ENCODE peak calls at places on chromosomes 12 and 14, in nine cellular contexts. One of them, this sample, is unnamed.
A peak's percentile ranks its signal among the peaks of the same experiment; 100 is the strongest.

GRCh38 chr12:91417649-91418048 is 235.0 kb upstream of the DCN start:
- DNase-seq in A673: no peak
- DNase-seq in IMR-90: no peak
- DNase-seq in astrocyte of the spinal cord: no peak
- DNase-seq in hepatocyte: no peak
- DNase-seq in fibroblast of mammary gland: no peak
- DNase-seq in upper lobe of left lung: no peak
- DNase-seq in fibroblast of pulmonary artery: no peak
- DNase-seq in GM06990: no peak
- DNase-seq in this sample: no peak

GRCh38 chr12:47078733-47079364 is 572 bp upstream of the PCED1B start:
- DNase-seq in A673: no peak
- DNase-seq in IMR-90: peak; percentile 37
- DNase-seq in astrocyte of the spinal cord: no peak
- DNase-seq in hepatocyte: peak; percentile 49
- DNase-seq in fibroblast of mammary gland: no peak
- DNase-seq in upper lobe of left lung: peak; percentile 42
- DNase-seq in fibroblast of pulmonary artery: peak; percentile 46
- DNase-seq in GM06990: peak; percentile 3
- DNase-seq in this sample: no peak

GRCh38 chr14:93375673-93376156 is 28.7 kb downstream of the COX8C start:
- DNase-seq in A673: no peak
- DNase-seq in IMR-90: no peak
- DNase-seq in astrocyte of the spinal cord: no peak
- DNase-seq in hepatocyte: no peak
- DNase-seq in fibroblast of mammary gland: no peak
- DNase-seq in upper lobe of left lung: no peak
- DNase-seq in fibroblast of pulmonary artery: no peak
- DNase-seq in GM06990: peak; percentile 47
- DNase-seq in this sample: peak; percentile 92

GRCh38 chr12:107967170-107967569 is 161.9 kb upstream of the WSCD2 start:
- DNase-seq in A673: no peak
- DNase-seq in IMR-90: no peak
- DNase-seq in astrocyte of the spinal cord: no peak
- DNase-seq in hepatocyte: no peak
- DNase-seq in fibroblast of mammary gland: peak; percentile 7
- DNase-seq in upper lobe of left lung: no peak
- DNase-seq in fibroblast of pulmonary artery: no peak
- DNase-seq in GM06990: no peak
- DNase-seq in this sample: no peak

GRCh38 chr14:75132374-75133086 is 5.7 kb upstream of the NEK9 start:
- DNase-seq in A673: peak; percentile 88
- DNase-seq in IMR-90: peak; percentile 74
- DNase-seq in astrocyte of the spinal cord: peak; percentile 75
- DNase-seq in hepatocyte: peak; percentile 86
- DNase-seq in fibroblast of mammary gland: peak; percentile 81
- DNase-seq in upper lobe of left lung: no peak
- DNase-seq in fibroblast of pulmonary artery: peak; percentile 89
- DNase-seq in GM06990: peak; percentile 29
- DNase-seq in this sample: peak; percentile 77

GRCh38 chr14:91144425-91145145 is 30.7 kb downstream of the DGLUCY start:
- DNase-seq in A673: peak; percentile 98
- DNase-seq in IMR-90: peak; percentile 85
- DNase-seq in astrocyte of the spinal cord: peak; percentile 50
- DNase-seq in hepatocyte: no peak
- DNase-seq in fibroblast of mammary gland: peak; percentile 79
- DNase-seq in upper lobe of left lung: no peak
- DNase-seq in fibroblast of pulmonary artery: peak; percentile 76
- DNase-seq in GM06990: no peak
- DNase-seq in this sample: no peak

GRCh38 chr14:92613008-92613658 is 99.6 kb downstream of the RIN3 start:
- DNase-seq in A673: peak; percentile 35
- DNase-seq in IMR-90: no peak
- DNase-seq in astrocyte of the spinal cord: no peak
- DNase-seq in hepatocyte: no peak
- DNase-seq in fibroblast of mammary gland: no peak
- DNase-seq in upper lobe of left lung: peak; percentile 67
- DNase-seq in fibroblast of pulmonary artery: no peak
- DNase-seq in GM06990: peak; percentile 34
- DNase-seq in this sample: peak; percentile 51

GRCh38 chr12:132646850-132647249 is 28.3 kb downstream of the P2RX2 start:
- DNase-seq in A673: no peak
- DNase-seq in IMR-90: no peak
- DNase-seq in astrocyte of the spinal cord: no peak
- DNase-seq in hepatocyte: no peak
- DNase-seq in fibroblast of mammary gland: no peak
- DNase-seq in upper lobe of left lung: no peak
- DNase-seq in fibroblast of pulmonary artery: no peak
- DNase-seq in GM06990: no peak
- DNase-seq in this sample: no peak

GRCh38 chr14:72451081-72451972 is 442.6 kb downstream of the DPF3 start:
- DNase-seq in A673: peak; percentile 95
- DNase-seq in IMR-90: no peak
- DNase-seq in astrocyte of the spinal cord: no peak
- DNase-seq in hepatocyte: no peak
- DNase-seq in fibroblast of mammary gland: no peak
- DNase-seq in upper lobe of left lung: no peak
- DNase-seq in fibroblast of pulmonary artery: no peak
- DNase-seq in GM06990: peak; percentile 75
- DNase-seq in this sample: peak; percentile 87

GRCh38 chr12:19846561-19846960 is 407.3 kb downstream of the AEBP2 start:
- DNase-seq in A673: no peak
- DNase-seq in IMR-90: peak; percentile 69
- DNase-seq in astrocyte of the spinal cord: peak; percentile 67
- DNase-seq in hepatocyte: peak; percentile 25
- DNase-seq in fibroblast of mammary gland: peak; percentile 72
- DNase-seq in upper lobe of left lung: no peak
- DNase-seq in fibroblast of pulmonary artery: peak; percentile 84
- DNase-seq in GM06990: no peak
- DNase-seq in this sample: no peak

GRCh38 chr14:105203057-105203494 is 22.0 kb upstream of the NUDT14 start:
- DNase-seq in A673: peak; percentile 75
- DNase-seq in IMR-90: peak; percentile 58
- DNase-seq in astrocyte of the spinal cord: peak; percentile 54
- DNase-seq in hepatocyte: peak; percentile 85
- DNase-seq in fibroblast of mammary gland: peak; percentile 49
- DNase-seq in upper lobe of left lung: peak; percentile 77
- DNase-seq in fibroblast of pulmonary artery: peak; percentile 63
- DNase-seq in GM06990: peak; percentile 67
- DNase-seq in this sample: peak; percentile 63

GRCh38 chr14:101291390-101291789 is 269.9 kb upstream of the DIO3 start:
- DNase-seq in A673: no peak
- DNase-seq in IMR-90: no peak
- DNase-seq in astrocyte of the spinal cord: no peak
- DNase-seq in hepatocyte: no peak
- DNase-seq in fibroblast of mammary gland: no peak
- DNase-seq in upper lobe of left lung: no peak
- DNase-seq in fibroblast of pulmonary artery: no peak
- DNase-seq in GM06990: no peak
- DNase-seq in this sample: no peak

GRCh38 chr14:101292448-101292847 is 268.8 kb upstream of the DIO3 start:
- DNase-seq in A673: no peak
- DNase-seq in IMR-90: no peak
- DNase-seq in astrocyte of the spinal cord: no peak
- DNase-seq in hepatocyte: no peak
- DNase-seq in fibroblast of mammary gland: no peak
- DNase-seq in upper lobe of left lung: no peak
- DNase-seq in fibroblast of pulmonary artery: no peak
- DNase-seq in GM06990: no peak
- DNase-seq in this sample: no peak

GRCh38 chr14:101289911-101290310 is 271.4 kb upstream of the DIO3 start:
- DNase-seq in A673: no peak
- DNase-seq in IMR-90: no peak
- DNase-seq in astrocyte of the spinal cord: no peak
- DNase-seq in hepatocyte: no peak
- DNase-seq in fibroblast of mammary gland: no peak
- DNase-seq in upper lobe of left lung: no peak
- DNase-seq in fibroblast of pulmonary artery: no peak
- DNase-seq in GM06990: no peak
- DNase-seq in this sample: no peak

GRCh38 chr14:101289230-101289690 is 272.0 kb upstream of the DIO3 start:
- DNase-seq in A673: no peak
- DNase-seq in IMR-90: no peak
- DNase-seq in astrocyte of the spinal cord: no peak
- DNase-seq in hepatocyte: peak; percentile 82
- DNase-seq in fibroblast of mammary gland: no peak
- DNase-seq in upper lobe of left lung: no peak
- DNase-seq in fibroblast of pulmonary artery: no peak
- DNase-seq in GM06990: no peak
- DNase-seq in this sample: no peak

DNA sequence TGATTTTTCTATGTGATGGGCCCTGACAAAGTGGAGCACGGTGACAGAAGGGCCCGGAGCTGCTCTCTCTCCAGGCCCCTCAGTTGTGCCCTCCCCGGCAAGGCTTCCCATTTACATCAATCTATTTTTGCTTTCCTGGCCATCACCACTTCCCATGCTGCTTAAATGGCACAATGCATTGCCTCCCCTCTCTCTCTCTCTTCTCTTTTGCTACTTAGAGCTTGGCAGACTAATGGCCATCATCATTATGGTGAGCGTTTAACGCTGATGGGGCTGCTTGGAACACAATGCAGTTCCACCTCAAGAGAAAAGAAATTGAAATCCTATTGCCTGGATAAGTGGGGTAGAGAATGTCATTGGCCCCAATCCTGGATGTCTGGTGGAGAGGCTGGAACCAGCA is 270.6 kb upstream of the DIO3 start:
- DNase-seq in A673: no peak
- DNase-seq in IMR-90: no peak
- DNase-seq in astrocyte of the spinal cord: no peak
- DNase-seq in hepatocyte: no peak
- DNase-seq in fibroblast of mammary gland: no peak
- DNase-seq in upper lobe of left lung: no peak
- DNase-seq in fibroblast of pulmonary artery: no peak
- DNase-seq in GM06990: no peak
- DNase-seq in this sample: no peak
- H3K4me3 ChIP-seq in A673: no peak overlapping the region
- H3K4me3 ChIP-seq in IMR-90: no peak overlapping the region
- H3K4me3 ChIP-seq in astrocyte of the spinal cord: no peak overlapping the region
- H3K4me3 ChIP-seq in hepatocyte: no peak overlapping the region
- H3K4me3 ChIP-seq in fibroblast of mammary gland: no peak overlapping the region
- H3K4me3 ChIP-seq in upper lobe of left lung: no peak overlapping the region
- H3K4me3 ChIP-seq in fibroblast of pulmonary artery: no peak overlapping the region
- H3K4me3 ChIP-seq in GM06990: no peak overlapping the region
- H3K4me3 ChIP-seq in this sample: no peak overlapping the region

GRCh38 chr14:95891742-95892141 is 15.1 kb downstream of the TUNAR start:
- DNase-seq in A673: no peak
- DNase-seq in IMR-90: peak; percentile 75
- DNase-seq in astrocyte of the spinal cord: peak; percentile 44
- DNase-seq in hepatocyte: no peak
- DNase-seq in fibroblast of mammary gland: peak; percentile 85
- DNase-seq in upper lobe of left lung: no peak
- DNase-seq in fibroblast of pulmonary artery: peak; percentile 10
- DNase-seq in GM06990: no peak
- DNase-seq in this sample: no peak

GRCh38 chr14:95896628-95897027 is 20.0 kb downstream of the TUNAR start:
- DNase-seq in A673: no peak
- DNase-seq in IMR-90: no peak
- DNase-seq in astrocyte of the spinal cord: no peak
- DNase-seq in hepatocyte: no peak
- DNase-seq in fibroblast of mammary gland: no peak
- DNase-seq in upper lobe of left lung: no peak
- DNase-seq in fibroblast of pulmonary artery: no peak
- DNase-seq in GM06990: no peak
- DNase-seq in this sample: no peak

GRCh38 chr14:95892142-95892541 is 15.5 kb downstream of the TUNAR start:
- DNase-seq in A673: no peak
- DNase-seq in IMR-90: no peak
- DNase-seq in astrocyte of the spinal cord: no peak
- DNase-seq in hepatocyte: no peak
- DNase-seq in fibroblast of mammary gland: no peak
- DNase-seq in upper lobe of left lung: no peak
- DNase-seq in fibroblast of pulmonary artery: no peak
- DNase-seq in GM06990: no peak
- DNase-seq in this sample: no peak

GRCh38 chr14:95897280-95897679 is 20.6 kb downstream of the TUNAR start:
- DNase-seq in A673: no peak
- DNase-seq in IMR-90: no peak
- DNase-seq in astrocyte of the spinal cord: no peak
- DNase-seq in hepatocyte: no peak
- DNase-seq in fibroblast of mammary gland: no peak
- DNase-seq in upper lobe of left lung: no peak
- DNase-seq in fibroblast of pulmonary artery: no peak
- DNase-seq in GM06990: no peak
- DNase-seq in this sample: no peak

DNA sequence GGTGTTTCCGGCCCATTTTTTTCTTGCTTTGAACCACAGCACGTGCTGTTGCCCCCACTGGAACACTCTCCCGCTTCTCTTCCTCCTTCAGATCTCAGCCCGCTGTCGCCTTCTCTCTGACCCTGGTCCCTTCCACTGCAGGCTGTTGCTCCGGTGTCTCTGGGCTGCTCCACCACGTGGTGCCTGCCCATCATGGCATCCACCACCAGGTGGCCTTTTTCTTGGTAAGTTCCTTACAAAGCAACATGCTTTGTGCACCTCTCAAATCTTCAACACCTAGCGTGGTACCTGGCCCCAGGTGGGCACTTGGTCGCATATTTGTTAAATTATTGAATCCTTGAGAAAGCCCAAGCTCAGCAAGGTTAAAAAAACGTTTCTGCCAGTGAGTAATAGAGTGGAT is 19.1 kb downstream of the TUNAR start:
- DNase-seq in A673: peak; percentile 23
- DNase-seq in IMR-90: no peak
- DNase-seq in astrocyte of the spinal cord: no peak
- DNase-seq in hepatocyte: peak; percentile 56
- DNase-seq in fibroblast of mammary gland: no peak
- DNase-seq in upper lobe of left lung: no peak
- DNase-seq in fibroblast of pulmonary artery: no peak
- DNase-seq in GM06990: no peak
- DNase-seq in this sample: peak; percentile 51
- TF ChIP-seq CTCF in A673: peak; percentile 50
- TF ChIP-seq CTCF in IMR-90: peak; percentile 17
- TF ChIP-seq CTCF in astrocyte of the spinal cord: no peak
- TF ChIP-seq CTCF in hepatocyte: peak; percentile 32
- TF ChIP-seq CTCF in fibroblast of mammary gland: no peak
- TF ChIP-seq CTCF in upper lobe of left lung: no peak
- TF ChIP-seq CTCF in fibroblast of pulmonary artery: no peak
- TF ChIP-seq CTCF in GM06990: peak; percentile 66
- TF ChIP-seq CTCF in this sample: peak; percentile 38

GRCh38 chr12:109250523-109250922 is 58.6 kb downstream of the FOXN4 start:
- DNase-seq in A673: no peak
- DNase-seq in IMR-90: peak; percentile 1
- DNase-seq in astrocyte of the spinal cord: no peak
- DNase-seq in hepatocyte: peak; percentile 39
- DNase-seq in fibroblast of mammary gland: no peak
- DNase-seq in upper lobe of left lung: no peak
- DNase-seq in fibroblast of pulmonary artery: no peak
- DNase-seq in GM06990: no peak
- DNase-seq in this sample: no peak
- H3K4me3 ChIP-seq in A673: no peak overlapping the region
- H3K4me3 ChIP-seq in IMR-90: no peak overlapping the region
- H3K4me3 ChIP-seq in astrocyte of the spinal cord: no peak overlapping the region
- H3K4me3 ChIP-seq in hepatocyte: no peak overlapping the region
- H3K4me3 ChIP-seq in fibroblast of mammary gland: no peak overlapping the region
- H3K4me3 ChIP-seq in upper lobe of left lung: no peak overlapping the region
- H3K4me3 ChIP-seq in fibroblast of pulmonary artery: no peak overlapping the region
- H3K4me3 ChIP-seq in GM06990: no peak overlapping the region
- H3K4me3 ChIP-seq in this sample: no peak overlapping the region

DNA sequence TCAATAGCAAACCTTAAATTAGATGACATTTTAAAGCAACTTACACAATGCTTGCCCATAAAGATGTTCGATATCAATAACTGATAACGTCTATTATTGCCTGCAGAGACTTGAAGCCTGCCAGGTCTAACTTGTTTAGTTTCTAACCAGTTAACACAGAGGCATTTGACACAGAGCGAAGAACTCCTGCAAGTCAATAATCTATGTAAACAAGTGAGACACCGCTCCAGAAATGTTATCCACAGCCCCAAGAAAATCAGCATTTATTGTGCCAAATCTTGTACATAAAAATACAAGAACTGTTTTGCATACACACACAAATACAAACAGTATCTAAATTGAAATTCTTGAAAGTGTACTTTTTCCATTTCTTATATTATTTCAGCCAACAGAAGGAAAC is 236.0 kb upstream of the DIO3 start:
- DNase-seq in A673: no peak
- DNase-seq in IMR-90: no peak
- DNase-seq in astrocyte of the spinal cord: no peak
- DNase-seq in hepatocyte: no peak
- DNase-seq in fibroblast of mammary gland: no peak
- DNase-seq in upper lobe of left lung: no peak
- DNase-seq in fibroblast of pulmonary artery: no peak
- DNase-seq in GM06990: no peak
- DNase-seq in this sample: no peak
- TF ChIP-seq CTCF in A673: no peak
- TF ChIP-seq CTCF in IMR-90: no peak
- TF ChIP-seq CTCF in astrocyte of the spinal cord: no peak
- TF ChIP-seq CTCF in hepatocyte: no peak
- TF ChIP-seq CTCF in fibroblast of mammary gland: no peak
- TF ChIP-seq CTCF in upper lobe of left lung: no peak
- TF ChIP-seq CTCF in fibroblast of pulmonary artery: no peak
- TF ChIP-seq CTCF in GM06990: no peak
- TF ChIP-seq CTCF in this sample: no peak